ENCODE peak calls at places on chromosomes 6 and 20, in six cellular contexts. M is B cell; P is stimulated activated CD4-positive, alpha-beta T cell treated with anti-CD3 and anti-CD28 coated beads, Interleukin-4, amount 100 ng/mL, for 1 hour; H is CD4-positive, CD25-positive, alpha-beta regulatory T cell; S is upper lobe of left lung; X is mucosa of descending colon. W is an unnamed sample.

GRCh38 chr6:128174724-128175123 is 273.9 kb upstream of the THEMIS start:
- DNase-seq in M (no peak), H (no peak), S (no peak), P (no peak), X (no peak), W (no peak)

GRCh38 chr6:105692630-105693212 is 289.8 kb upstream of the PREP start:
- DNase-seq in X (no peak), S (no peak), P (no peak), M (no peak), H (no peak), W (no peak)

GRCh38 chr6:2196079-2196679 is 49.2 kb downstream of the GMDS start:
- DNase-seq in H (peak), P (no peak), S (peak), X (no peak), M (peak), W (no peak)

GRCh38 chr6:154297711-154298110 is 58.9 kb downstream of the IPCEF1 start:
- DNase-seq in S (no peak), X (no peak), M (no peak), P (no peak), H (no peak), W (no peak)

GRCh38 chr6:142489722-142490610 is 188.2 kb downstream of the ADGRG6 start:
- DNase-seq in H (no peak), P (no peak), M (no peak), X (no peak), S (no peak), W (no peak)

GRCh38 chr6:49923826-49924225 is 40.1 kb downstream of the DEFB114 start:
- DNase-seq in P (no peak), H (no peak), S (no peak), M (no peak), X (no peak), W (no peak)

GRCh38 chr6:35092362-35093117 is 48.6 kb downstream of the TCP11 start:
- DNase-seq in S (no peak), P (no peak), H (no peak), M (no peak), X (no peak), W (no peak)

GRCh38 chr6:100657678-100658330 is 193.1 kb upstream of the SIM1 start:
- DNase-seq in S (no peak), H (peak), P (no peak), X (no peak), M (no peak), W (no peak)

GRCh38 chr6:92810913-92811312 is 608.4 kb downstream of the EPHA7 start:
- DNase-seq in M (peak), S (no peak), H (no peak), P (no peak), X (no peak), W (no peak)

GRCh38 chr6:132483779-132484679 is 28.9 kb downstream of the STX7 start:
- DNase-seq in M (peak), X (no peak), H (peak), S (peak), P (peak), W (no peak)

GRCh38 chr20:50294164-50295088 is 103.8 kb downstream of the CEBPB start:
- DNase-seq in P (no peak), X (no peak), H (no peak), S (no peak), M (no peak), W (no peak)

GRCh38 chr6:45710304-45710821 is 305.3 kb downstream of the CLIC5 start:
- DNase-seq in M (peak), P (peak), X (peak), S (peak), H (no peak), W (no peak)

GRCh38 chr20:1934578-1935573 is 39.7 kb downstream of the SIRPA start:
- DNase-seq in M (no peak), X (peak), H (no peak), P (no peak), S (peak), W (peak)

GRCh38 chr6:121573466-121573865 is 138.0 kb downstream of the GJA1 start:
- DNase-seq in S (no peak), X (no peak), M (no peak), P (no peak), H (no peak), W (no peak)

GRCh38 chr20:43726811-43727338 is at the start of gene GTSF1L:
- DNase-seq in S (no peak), P (no peak), X (no peak), M (no peak), H (no peak), W (no peak)

GRCh38 chr20:8449120-8449519 is 317.1 kb downstream of the PLCB1 start:
- DNase-seq in S (no peak), M (no peak), H (no peak), P (no peak), X (no peak), W (peak)

GRCh38 chr6:157065366-157065765 is 258.0 kb downstream of the TMEM242 start:
- DNase-seq in M (no peak), P (no peak), S (no peak), H (no peak), X (no peak), W (no peak)

GRCh38 chr6:138250513-138251247 is 32.4 kb upstream of the PBOV1 start:
- DNase-seq in X (no peak), S (peak), H (no peak), P (no peak), M (no peak), W (peak)

GRCh38 chr6:118913161-118913560 is 19.2 kb downstream of the ASF1A start:
- DNase-seq in X (no peak), H (no peak), M (no peak), S (no peak), P (no peak), W (no peak)

GRCh38 chr20:35661013-35661412 is 3.7 kb downstream of the CPNE1 start:
- DNase-seq in H (no peak), M (no peak), S (no peak), X (no peak), P (no peak), W (no peak)

GRCh38 chr6:143611580-143611979 is 66.2 kb upstream of the PHACTR2 start:
- DNase-seq in M (no peak), P (no peak), S (no peak), H (no peak), X (no peak), W (no peak)

GRCh38 chr20:46974669-46975434 is 80.2 kb downstream of the EYA2 start:
- DNase-seq in X (no peak), H (no peak), P (no peak), M (no peak), S (no peak), W (no peak)

GRCh38 chr6:44278774-44279697 is 8.8 kb downstream of the TMEM151B start:
- DNase-seq in M (no peak), S (no peak), H (no peak), X (no peak), P (no peak), W (no peak)

GRCh38 chr20:35181731-35182130 is 9.9 kb downstream of the PROCR start:
- DNase-seq in M (no peak), X (no peak), P (no peak), H (no peak), S (no peak), W (no peak)

GRCh38 chr20:37336369-37337207 is 9.4 kb upstream of the SRC start:
- DNase-seq in P (peak), S (peak), X (peak), H (no peak), M (peak), W (no peak)

GRCh38 chr6:34602318-34603111 is 46.4 kb upstream of the SPDEF start:
- DNase-seq in X (no peak), H (no peak), M (no peak), S (no peak), P (no peak), W (no peak)

GRCh38 chr6:133243723-133244122 is 2.6 kb downstream of the EYA4 start:
- DNase-seq in P (no peak), H (no peak), S (no peak), X (no peak), M (no peak), W (no peak)

GRCh38 chr6:33481192-33481591 is 26.8 kb downstream of the ZBTB9 start:
- DNase-seq in P (no peak), S (no peak), X (no peak), M (no peak), H (peak), W (no peak)

GRCh38 chr6:116924245-116924644 is 47.2 kb downstream of the RFX6 start:
- DNase-seq in P (no peak), M (no peak), H (no peak), S (no peak), X (no peak), W (no peak)

GRCh38 chr6:19995575-19996257 is 158.5 kb downstream of the ID4 start:
- DNase-seq in H (no peak), M (no peak), S (no peak), P (no peak), X (no peak), W (no peak)

GRCh38 chr20:43942661-43943285 is 28.1 kb downstream of the TOX2 start:
- DNase-seq in S (no peak), X (no peak), P (no peak), H (peak), M (no peak), W (no peak)

GRCh38 chr6:30685157-30685976 is 1.1 kb downstream of the PPP1R18 start:
- DNase-seq in P (peak), M (peak), X (peak), S (no peak), H (no peak), W (no peak)

W was measured in dorsolateral prefrontal cortex.